ENCODE peak calls at places on chromosomes 12 and 14, in five cellular contexts. J is IMR-90, W is hepatocyte, K is endothelial cell of umbilical vein, P is adrenal gland. Q is an unnamed sample. For H3K27me3, the result is how much of the 10 kb centered on the place peaks cover.

GRCh38 chr14:99602054-99602787 is 1.8 kb downstream of the CCDC85C start:
- DNase-seq in K (no peak), J (peak), W (peak), P (no peak), Q (no peak)

GRCh38 chr12:87428701-87429277 is 600.4 kb downstream of the C12orf50 start:
- DNase-seq in K (peak), W (no peak), J (peak), P (peak), Q (no peak)

GRCh38 chr14:24439830-24440605 is 2.6 kb downstream of the SDR39U1 start:
- DNase-seq in W (no peak), J (no peak), P (no peak), K (no peak), Q (no peak)

GRCh38 chr12:49055092-49055491 is 5.5 kb downstream of the KMT2D start:
- DNase-seq in J (no peak), P (no peak), K (no peak), W (no peak), Q (no peak)

GRCh38 chr14:97155320-97155719 is 358.1 kb downstream of the VRK1 start:
- DNase-seq in K (no peak), P (no peak), J (no peak), W (no peak), Q (no peak)

GRCh38 chr12:116130431-116130830 is 147.1 kb downstream of the MED13L start:
- DNase-seq in W (no peak), P (no peak), K (peak), J (peak), Q (no peak)

GRCh38 chr14:52391866-52392600 is 77.9 kb downstream of the PTGER2 start:
- DNase-seq in P (no peak), K (peak), J (peak), W (no peak), Q (peak)

GRCh38 chr14:20684662-20685456 is 499 bp downstream of the RNASE4 start:
- DNase-seq in P (peak), W (peak), K (no peak), J (peak), Q (no peak)

GRCh38 chr14:32201196-32201815 is 539 bp upstream of the RNU6-7 start:
- DNase-seq in K (peak), P (peak), W (peak), J (peak), Q (no peak)

GRCh38 chr14:95564060-95564459 is 29.2 kb downstream of the GLRX5 start:
- DNase-seq in J (peak), P (peak), W (no peak), K (no peak), Q (no peak)

GRCh38 chr12:95615735-95616134 is 64.5 kb upstream of the USP44 start:
- DNase-seq in J (peak), K (peak), P (no peak), W (no peak), Q (no peak)

GRCh38 chr12:34335819-34336262 is 313.5 kb downstream of the ALG10 start:
- DNase-seq in P (no peak), J (no peak), W (no peak), K (no peak), Q (no peak)

GRCh38 chr14:95144849-95145248 is 12.5 kb downstream of the DICER1 start:
- DNase-seq in P (no peak), W (no peak), J (no peak), K (no peak), Q (no peak)

GRCh38 chr14:52272375-52272774 is 4.9 kb downstream of the PTGDR start:
- DNase-seq in J (peak), K (no peak), P (no peak), W (no peak), Q (no peak)

GRCh38 chr14:77761205-77761931 is 412 bp upstream of the SNW1 start:
- DNase-seq in K (no peak), P (peak), W (peak), J (peak), Q (peak)

GRCh38 chr12:99287136-99287535 is 360.4 kb upstream of the GARIN6 start:
- DNase-seq in K (no peak), W (no peak), P (no peak), J (no peak), Q (no peak)

GRCh38 chr12:120697344-120697743 is 10.4 kb downstream of the MLEC start:
- DNase-seq in K (no peak), W (no peak), P (no peak), J (no peak), Q (no peak)

GRCh38 chr14:23562822-23563472 is 4.6 kb downstream of the AP1G2 start:
- DNase-seq in J (peak), W (peak), K (peak), P (no peak), Q (no peak)

GRCh38 chr14:101505216-101505970 is 55.9 kb upstream of the DIO3 start:
- DNase-seq in P (no peak), W (no peak), K (no peak), J (no peak), Q (no peak)

GRCh38 chr12:2013527-2014223 is 9.4 kb upstream of the DCP1B start:
- DNase-seq in P (peak), K (peak), W (peak), J (peak), Q (no peak)

GRCh38 chr14:95691591-95691990 is 5.4 kb downstream of the TCL1B start:
- DNase-seq in J (no peak), P (no peak), W (no peak), K (no peak), Q (no peak)

GRCh38 chr12:52496590-52497071 is 3.6 kb upstream of the KRT6A start:
- DNase-seq in J (peak), P (no peak), W (no peak), K (no peak), Q (no peak)

GRCh38 chr14:77565289-77566081 is 51.0 kb downstream of the SPTLC2 start:
- DNase-seq in J (peak), K (no peak), W (no peak), P (no peak), Q (no peak)

GRCh38 chr14:103199141-103199540 is 75.9 kb downstream of the TNFAIP2 start:
- DNase-seq in J (peak), K (no peak), P (no peak), W (no peak), Q (peak)

GRCh38 chr14:52422650-52423356 is 108.7 kb downstream of the PTGER2 start:
- DNase-seq in K (no peak), P (no peak), W (no peak), J (no peak), Q (peak)

GRCh38 chr14:92647499-92648279 is 100.7 kb downstream of the LGMN start:
- DNase-seq in K (no peak), W (no peak), P (no peak), J (peak), Q (no peak)

GRCh38 chr12:124537525-124538193 is 29.8 kb downstream of the NCOR2 start:
- DNase-seq in W (no peak), P (no peak), J (no peak), K (no peak), Q (no peak)

GRCh38 chr12:114691196-114691595 is 7.2 kb upstream of the TBX3 start:
- DNase-seq in P (no peak), J (no peak), W (no peak), K (no peak), Q (no peak)
- H3K27me3 ChIP-seq in P (under half), J (under half), W (under half), K (half or more), Q (under half)

DNA sequence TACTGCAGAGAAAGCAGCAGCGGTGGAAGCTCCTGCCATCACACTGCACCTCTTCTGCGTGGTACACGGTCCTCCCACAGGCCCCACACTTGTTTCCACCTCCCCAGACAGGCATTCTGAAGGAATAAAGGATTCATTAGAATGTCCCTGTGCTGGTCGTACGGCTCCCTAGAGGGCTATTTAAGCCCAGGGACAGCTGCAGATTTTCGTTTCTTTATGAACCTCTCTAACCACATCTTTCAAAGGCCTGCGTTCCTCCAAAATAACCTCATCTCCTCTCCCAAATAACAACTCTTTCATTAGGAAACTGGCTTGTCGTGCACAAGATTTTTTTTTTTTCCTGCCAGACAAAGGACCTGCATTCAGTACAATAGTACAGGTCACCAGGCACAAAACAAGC is 12.7 kb downstream of the CSRP2 start:
- DNase-seq in J (no peak), K (no peak), P (no peak), W (no peak), Q (no peak)
- H3K4me3 ChIP-seq in J (no peak), K (no peak), P (no peak), W (no peak), Q (no peak)

GRCh38 chr12:31204995-31205582 is 120.9 kb downstream of the SINHCAF start:
- DNase-seq in J (peak), K (peak), W (no peak), P (no peak), Q (peak)

GRCh38 chr12:31206038-31206670 is 119.8 kb downstream of the SINHCAF start:
- DNase-seq in J (peak), P (no peak), K (peak), W (no peak), Q (no peak)

GRCh38 chr12:31207799-31208465 is 118.0 kb downstream of the SINHCAF start:
- DNase-seq in W (no peak), K (no peak), J (no peak), P (no peak), Q (no peak)

GRCh38 chr12:31214626-31215520 is 111.1 kb downstream of the SINHCAF start:
- DNase-seq in K (no peak), W (no peak), J (no peak), P (no peak), Q (no peak)

GRCh38 chr12:31210104-31210503 is 115.8 kb downstream of the SINHCAF start:
- DNase-seq in P (no peak), W (no peak), K (no peak), J (no peak), Q (no peak)
- TF ChIP-seq CTCF in P (no peak), W (no peak), K (no peak), J (no peak), Q (no peak)

GRCh38 chr12:130196827-130197226 is 34.6 kb downstream of the FZD10 start:
- DNase-seq in P (no peak), W (no peak), K (no peak), J (no peak), Q (no peak)
- H3K27me3 ChIP-seq in P (under half), W (under half), K (under half), J (under half), Q (under half)

GRCh38 chr12:13198921-13199320 is 2.4 kb downstream of the EMP1 start:
- DNase-seq in K (peak), W (no peak), P (no peak), J (peak), Q (no peak)
- H3K4me3 ChIP-seq in K (peak), W (no peak), P (no peak), J (peak), Q (peak)

GRCh38 chr12:92144631-92145480 is 790 bp downstream of the BTG1 start:
- DNase-seq in P (peak), J (peak), K (peak), W (peak), Q (no peak)
- TF ChIP-seq CTCF in P (no peak), J (no peak), K (no peak), W (peak), Q (no peak)

GRCh38 chr14:49315570-49315969 is 270.6 kb downstream of the RPS29 start:
- DNase-seq in P (no peak), J (no peak), W (no peak), K (no peak), Q (no peak)
- H3K27me3 ChIP-seq in P (under half), J (under half), W (under half), K (under half), Q (under half)

GRCh38 chr12:108854453-108855283 is 2.7 kb downstream of the SSH1 start:
- DNase-seq in W (peak), K (peak), J (peak), P (no peak), Q (peak)

GRCh38 chr12:108856170-108856427 is 1.3 kb downstream of the SSH1 start:
- DNase-seq in W (no peak), K (no peak), P (no peak), J (no peak), Q (no peak)

GRCh38 chr12:108857158-108857407 is 300 bp downstream of the SSH1 start:
- DNase-seq in J (no peak), W (no peak), P (no peak), K (no peak), Q (no peak)

GRCh38 chr12:108855284-108856169 is 1.9 kb downstream of the SSH1 start:
- DNase-seq in P (no peak), W (no peak), J (peak), K (no peak), Q (no peak)

DNA sequence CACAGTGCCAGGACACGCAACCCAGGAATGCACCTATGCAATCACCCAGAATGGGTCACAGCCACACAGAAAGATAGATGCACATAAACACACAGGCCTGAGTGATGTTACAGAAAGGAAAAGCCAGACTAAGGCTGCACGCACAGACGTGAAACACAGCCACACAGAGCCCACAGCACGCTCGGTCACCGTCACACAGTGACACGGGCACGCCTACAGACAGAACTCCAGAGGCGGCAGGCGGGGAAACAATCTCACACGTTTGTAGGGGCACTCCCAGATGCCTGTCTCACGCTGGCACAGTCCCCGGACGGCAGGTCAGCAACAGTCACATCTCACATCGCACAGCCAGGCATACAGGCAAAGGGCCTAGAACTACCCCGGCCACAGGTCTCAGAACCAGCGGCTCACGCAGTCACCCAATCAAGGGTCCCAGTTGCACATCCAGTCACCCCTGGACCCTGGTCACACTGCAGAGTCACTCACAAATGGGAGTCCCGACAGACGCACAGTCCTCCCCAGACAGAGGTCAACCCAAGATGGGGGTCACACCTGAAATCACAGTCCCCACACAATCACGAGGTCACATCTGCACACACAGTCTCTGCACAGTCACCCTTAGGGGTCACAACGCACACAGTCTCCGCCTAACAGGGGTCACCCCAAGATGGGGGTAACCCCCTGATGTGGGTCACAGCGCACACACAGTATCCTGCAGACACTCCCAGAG is 790 bp downstream of the SSH1 start:
- DNase-seq in K (peak), J (peak), P (peak), W (peak), Q (peak)
- H3K4me3 ChIP-seq in K (peak), J (peak), P (peak), W (peak), Q (peak)

DNA sequence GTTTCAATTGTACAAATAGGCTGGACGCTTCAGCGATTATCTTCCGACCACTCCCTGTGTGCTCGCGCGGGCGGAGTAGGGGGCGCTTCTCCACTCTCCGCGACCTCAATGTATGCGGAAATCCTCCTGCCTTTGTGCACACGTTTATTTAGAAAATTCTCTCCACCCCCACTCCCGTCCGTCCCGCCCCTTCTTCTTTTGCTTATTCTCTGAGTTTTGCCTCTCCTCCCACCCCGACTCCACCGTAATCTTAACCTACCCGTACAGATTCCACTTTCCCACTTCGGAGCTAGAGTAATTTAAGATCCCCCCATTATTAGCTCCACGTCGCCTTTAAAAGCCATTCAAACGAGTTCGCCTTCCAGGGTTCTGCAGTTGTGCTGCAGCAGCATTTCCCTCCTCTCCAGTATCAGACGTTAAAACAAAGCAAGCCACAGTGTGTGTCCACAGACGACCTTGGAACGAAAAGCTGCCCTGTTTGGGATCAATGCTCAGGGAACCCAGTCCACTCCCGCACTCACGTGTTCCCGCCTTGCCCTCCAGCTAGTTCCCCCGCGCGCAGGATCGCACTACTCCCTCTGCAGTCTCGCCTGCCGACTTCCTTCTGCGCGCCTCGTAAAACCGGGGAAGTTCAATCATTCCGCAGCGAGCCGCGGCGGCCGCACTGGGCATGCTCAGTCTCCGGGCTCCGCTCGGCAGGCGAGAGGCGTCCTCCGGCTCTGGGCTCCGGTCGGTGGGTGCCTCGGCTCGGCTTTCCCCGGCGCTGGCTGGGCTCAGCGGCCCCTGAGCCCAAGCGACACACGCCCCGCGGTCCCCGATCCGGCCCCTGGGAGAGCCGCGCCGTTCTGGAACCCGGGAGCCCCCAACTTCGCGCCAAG is at the start of gene ANO6:
- DNase-seq in J (peak), K (peak), W (peak), P (peak), Q (no peak)
- TF ChIP-seq CTCF in J (peak), K (peak), W (peak), P (peak), Q (peak)

Q was measured in BJ.